ENCODE peak calls at places on chromosomes 13 and 19, in eight cellular contexts. C, A, W, J, U, P, G and D are unnamed samples. For H3K4me1, the result is how much of the 10 kb centered on the place peaks cover.

GRCh38 chr19:46040952-46041500 is at the start of gene IGFL4:
- DNase-seq in C (no peak), A (peak), W (no peak), J (peak), U (no peak), P (no peak), G (no peak), D (no peak)

GRCh38 chr19:32748497-32748896 is 28.9 kb downstream of the TDRD12 start:
- DNase-seq in C (no peak), A (no peak), W (no peak), J (no peak), U (no peak), P (no peak), G (peak), D (no peak)

GRCh38 chr13:107563099-107563925 is 652.0 kb downstream of the LIG4 start:
- DNase-seq in C (no peak), A (no peak), W (no peak), J (no peak), U (no peak), P (no peak), G (no peak), D (no peak)

GRCh38 chr19:42121666-42122069 is 10.6 kb downstream of the POU2F2 start:
- DNase-seq in C (peak), A (peak), W (peak), J (peak), U (no peak), P (no peak), G (peak), D (no peak)

GRCh38 chr13:21986602-21987001 is 315.7 kb downstream of the FGF9 start:
- DNase-seq in C (peak), A (peak), W (peak), J (no peak), U (no peak), P (no peak), G (no peak), D (no peak)

GRCh38 chr19:50272263-50272897 is 56.8 kb downstream of the KCNC3 start:
- DNase-seq in C (no peak), A (no peak), W (no peak), J (no peak), U (no peak), P (no peak), G (peak), D (no peak)

GRCh38 chr19:23415561-23416191 is 20.4 kb upstream of the ZNF91 start:
- DNase-seq in C (peak), A (no peak), W (no peak), J (no peak), U (peak), P (no peak), G (no peak), D (peak)

GRCh38 chr19:41998246-41999020 is 4.4 kb upstream of the ATP1A3 start:
- DNase-seq in C (no peak), A (peak), W (peak), J (no peak), U (no peak), P (no peak), G (peak), D (peak)

GRCh38 chr19:2627319-2627829 is 75.1 kb downstream of the GNG7 start:
- DNase-seq in C (peak), A (peak), W (peak), J (peak), U (no peak), P (no peak), G (peak), D (no peak)

GRCh38 chr13:67383358-67383757 is 153.2 kb upstream of the PCDH9 start:
- DNase-seq in C (no peak), A (peak), W (no peak), J (peak), U (no peak), P (no peak), G (no peak), D (no peak)

GRCh38 chr13:93270769-93271753 is 44.5 kb downstream of the GPC6 start:
- DNase-seq in C (no peak), A (no peak), W (no peak), J (no peak), U (no peak), P (no peak), G (no peak), D (peak)

GRCh38 chr13:100068532-100068931 is 20.4 kb upstream of the PCCA start:
- DNase-seq in C (no peak), A (no peak), W (no peak), J (no peak), U (no peak), P (no peak), G (no peak), D (no peak)

GRCh38 chr19:4583961-4584669 is 24.6 kb upstream of the SEMA6B start:
- DNase-seq in C (no peak), A (no peak), W (peak), J (peak), U (no peak), P (no peak), G (peak), D (peak)

GRCh38 chr19:3644351-3645066 is 17.9 kb upstream of the CACTIN start:
- DNase-seq in C (no peak), A (peak), W (peak), J (peak), U (no peak), P (no peak), G (no peak), D (peak)

GRCh38 chr19:13057147-13057572 is 45.5 kb downstream of the LYL1 start:
- DNase-seq in C (no peak), A (no peak), W (no peak), J (no peak), U (no peak), P (no peak), G (no peak), D (no peak)

GRCh38 chr13:113187263-113187669 is 21.2 kb downstream of the PCID2 start:
- DNase-seq in C (peak), A (peak), W (peak), J (peak), U (no peak), P (peak), G (no peak), D (peak)

DNA sequence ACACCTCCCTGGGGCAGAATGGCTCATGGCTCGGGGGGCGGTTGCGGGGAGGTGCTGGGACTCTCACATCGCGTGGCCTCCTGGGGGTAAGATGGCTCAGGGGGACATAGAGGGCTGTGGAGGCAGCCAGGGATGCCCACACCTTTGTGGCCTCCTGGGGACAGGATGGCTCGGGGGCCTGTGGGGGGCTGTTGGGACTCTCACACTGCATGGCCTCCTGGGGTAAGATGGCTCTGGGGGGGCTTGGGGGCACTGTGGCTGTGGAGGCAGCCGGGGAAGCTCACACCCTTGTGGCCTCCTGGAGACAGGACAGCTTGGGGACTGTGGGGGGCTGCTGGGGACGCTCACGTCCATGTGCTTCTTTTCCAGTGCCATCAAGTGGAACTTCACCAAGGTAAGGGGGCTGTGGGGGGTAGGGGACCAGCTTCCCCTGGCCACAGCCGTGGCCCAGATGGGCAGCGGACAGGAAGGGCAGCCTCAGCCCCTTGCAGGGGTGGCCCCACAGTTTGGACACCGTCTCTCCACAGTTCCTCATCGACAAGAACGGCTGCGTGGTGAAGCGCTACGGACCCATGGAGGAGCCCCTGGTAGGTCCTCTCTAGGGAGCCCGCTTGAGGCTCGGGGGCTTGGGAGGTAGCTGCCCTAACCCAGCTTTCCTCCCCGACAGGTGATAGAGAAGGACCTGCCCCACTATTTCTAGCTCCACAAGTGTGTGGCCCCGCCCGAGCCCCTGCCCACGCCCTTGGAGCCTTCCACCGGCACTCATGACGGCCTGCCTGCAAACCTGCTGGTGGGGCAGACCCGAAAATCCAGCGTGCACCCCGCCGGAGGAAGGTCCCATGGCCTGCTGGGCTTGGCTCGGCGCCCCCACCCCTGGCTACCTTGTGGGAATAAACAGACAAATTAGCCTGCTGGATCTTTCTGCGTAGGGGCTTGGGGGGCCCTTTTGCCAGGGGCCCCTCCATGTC is 2.4 kb downstream of the GPX4 start:
- DNase-seq in C (no peak), A (no peak), W (no peak), J (no peak), U (no peak), P (no peak), G (no peak), D (no peak)
- H3K4me3 ChIP-seq in C (peak), A (peak), W (no peak), J (no peak), U (peak), P (peak), G (no peak), D (no peak)

GRCh38 chr19:1130801-1131717 is 27.3 kb downstream of the GPX4 start:
- DNase-seq in C (no peak), A (no peak), W (no peak), J (no peak), U (no peak), P (no peak), G (peak), D (no peak)

GRCh38 chr19:1131718-1132552 is 28.1 kb downstream of the GPX4 start:
- DNase-seq in C (peak), A (peak), W (peak), J (peak), U (no peak), P (peak), G (peak), D (peak)

GRCh38 chr19:1133471-1133929 is 29.7 kb downstream of the GPX4 start:
- DNase-seq in C (no peak), A (no peak), W (no peak), J (no peak), U (no peak), P (no peak), G (peak), D (no peak)

GRCh38 chr19:1134431-1134830 is 30.6 kb downstream of the GPX4 start:
- DNase-seq in C (no peak), A (no peak), W (no peak), J (no peak), U (no peak), P (no peak), G (no peak), D (no peak)

DNA sequence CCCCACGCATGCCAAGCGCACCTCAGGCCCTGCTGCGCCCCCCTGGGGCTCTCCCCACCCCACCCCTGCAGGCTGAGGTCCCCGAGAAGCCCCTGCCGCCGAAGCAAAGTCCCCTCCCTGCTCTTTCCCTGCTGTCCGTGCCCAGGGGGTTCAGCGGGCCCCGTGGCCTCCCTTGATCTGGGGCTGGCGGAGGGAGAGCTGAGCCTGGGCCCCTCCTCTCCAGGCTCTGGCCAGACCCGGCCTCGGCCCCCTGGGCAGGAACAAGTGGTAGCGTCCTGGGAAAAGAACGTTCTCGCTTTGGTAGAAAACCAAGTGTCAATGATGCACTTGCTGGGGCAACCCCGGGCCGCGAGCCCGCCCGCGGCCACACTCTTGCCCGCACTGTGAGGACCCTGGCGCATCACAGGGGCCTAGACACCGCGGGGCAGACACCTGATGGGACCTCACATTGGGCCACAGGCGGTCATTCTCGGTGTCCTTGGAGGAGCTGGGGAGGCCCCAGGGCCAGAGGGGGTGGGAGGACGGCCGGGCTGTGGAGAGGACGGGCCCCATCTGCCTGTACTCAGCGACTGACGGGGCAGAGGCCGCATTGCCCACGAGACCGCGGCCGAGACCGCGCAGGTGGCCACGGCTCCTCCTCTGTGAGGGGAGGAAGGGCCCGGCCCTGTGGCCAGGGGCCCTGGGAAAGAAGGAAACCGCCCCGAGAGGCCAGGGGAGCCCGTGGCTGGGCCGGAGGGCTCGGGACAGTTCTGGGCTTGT is 29.0 kb downstream of the GPX4 start:
- DNase-seq in C (no peak), A (no peak), W (peak), J (no peak), U (no peak), P (no peak), G (peak), D (no peak)
- H3K4me1 ChIP-seq in C (under half), A (under half), W (under half), J (under half), U (under half), P (half or more), G (under half), D (under half)

GRCh38 chr13:30802953-30803478 is 67.7 kb downstream of the ALOX5AP start:
- DNase-seq in C (peak), A (peak), W (peak), J (no peak), U (peak), P (peak), G (peak), D (peak)

GRCh38 chr13:30803791-30804190 is 68.4 kb downstream of the ALOX5AP start:
- DNase-seq in C (no peak), A (no peak), W (no peak), J (no peak), U (no peak), P (no peak), G (no peak), D (no peak)

GRCh38 chr13:30805132-30805537 is 69.8 kb downstream of the ALOX5AP start:
- DNase-seq in C (no peak), A (no peak), W (peak), J (no peak), U (no peak), P (no peak), G (no peak), D (no peak)

GRCh38 chr13:30805603-30806011 is 70.3 kb downstream of the ALOX5AP start:
- DNase-seq in C (no peak), A (no peak), W (peak), J (peak), U (no peak), P (no peak), G (no peak), D (peak)

GRCh38 chr13:30804474-30804873 is 69.1 kb downstream of the ALOX5AP start:
- DNase-seq in C (no peak), A (no peak), W (no peak), J (no peak), U (no peak), P (no peak), G (no peak), D (peak)
- TF ChIP-seq CTCF in C (no peak), A (peak), W (no peak), J (no peak), U (peak), P (no peak), G (no peak), D (peak)

GRCh38 chr19:35996777-35997176 is 1.8 kb downstream of the SDHAF1 start:
- DNase-seq in C (no peak), A (no peak), W (no peak), J (no peak), U (no peak), P (no peak), G (no peak), D (no peak)
- H3K4me3 ChIP-seq in C (peak), A (no peak), W (no peak), J (no peak), U (peak), P (peak), G (peak), D (peak)

DNA sequence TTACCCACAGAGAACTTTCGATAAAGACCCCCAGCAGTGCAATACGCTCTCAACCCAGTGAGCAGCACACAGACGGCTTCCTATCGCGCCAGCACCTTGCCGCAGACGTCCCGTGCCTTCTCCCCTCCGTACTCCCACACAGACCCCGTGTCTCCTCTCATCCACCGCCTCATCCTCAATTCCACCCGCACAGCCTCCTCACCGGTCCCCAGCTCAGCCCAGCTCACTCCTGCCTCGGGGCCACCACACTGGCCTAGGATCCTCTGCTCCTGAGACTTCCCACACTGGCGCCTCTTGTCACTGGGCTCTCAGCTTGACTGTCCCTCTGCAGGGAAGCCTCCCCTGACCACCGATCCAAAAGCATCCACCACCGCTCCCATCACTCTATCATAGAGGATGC is 9.0 kb downstream of the MLLT1 start:
- DNase-seq in C (no peak), A (no peak), W (no peak), J (no peak), U (no peak), P (no peak), G (no peak), D (no peak)
- H3K4me1 ChIP-seq in C (half or more), A (under half), W (under half), J (half or more), U (under half), P (half or more), G (under half), D (under half)

GRCh38 chr13:25923217-25924085 is 128.4 kb downstream of the SHISA2 start:
- DNase-seq in C (no peak), A (no peak), W (no peak), J (no peak), U (no peak), P (no peak), G (no peak), D (no peak)
- TF ChIP-seq CTCF in C (no peak), A (no peak), W (no peak), J (no peak), U (no peak), P (no peak), G (no peak), D (no peak)